ENCODE peak calls at places on chromosomes 1 and 21, in eight cellular contexts. H is type B pancreatic cell; O is endodermal cell; Z is tibial artery; T is activated CD8-positive, alpha-beta T cell treated with anti-CD3 and anti-CD28 coated beads for 36 hours; E is AG04450; I is brain microvascular endothelial cell; A is Peyer's patch. P is an unnamed sample.
A peak's percentile ranks its signal among the peaks of the same experiment; 100 is the strongest.

GRCh38 chr1:86155807-86156561 is 588 bp downstream of the COL24A1 start:
- DNase-seq in I (no peak), E (no peak), H (peak; percentile 67), Z (no peak), A (peak; percentile 45), O (peak; percentile 79), T (peak; percentile 3), P (peak; percentile 20)

GRCh38 chr21:39208624-39209333 is 25.5 kb upstream of the PSMG1 start:
- DNase-seq in Z (no peak), T (no peak), A (no peak), O (no peak), I (no peak), E (no peak), H (no peak), P (no peak)

GRCh38 chr1:61504840-61505239 is 220.1 kb downstream of the TM2D1 start:
- DNase-seq in O (no peak), I (peak; percentile 80), A (no peak), E (no peak), H (no peak), Z (no peak), T (no peak), P (no peak)

GRCh38 chr1:111219466-111220286 is 7.8 kb upstream of the CHI3L2 start:
- DNase-seq in E (no peak), A (no peak), Z (no peak), T (peak; percentile 83), O (peak; percentile 78), I (no peak), H (no peak), P (no peak)

GRCh38 chr1:226864311-226864710 is 6.1 kb upstream of the PSEN2 start:
- DNase-seq in H (no peak), A (no peak), O (no peak), I (no peak), T (no peak), E (no peak), Z (no peak), P (no peak)

GRCh38 chr1:185645686-185646085 is 88.5 kb upstream of the HMCN1 start:
- DNase-seq in H (no peak), O (no peak), I (no peak), A (no peak), T (no peak), Z (no peak), E (no peak), P (no peak)

GRCh38 chr1:34701326-34702129 is 53.3 kb upstream of the GJB5 start:
- DNase-seq in Z (no peak), A (no peak), T (no peak), I (no peak), H (no peak), O (no peak), E (no peak), P (no peak)

GRCh38 chr1:159974350-159974965 is 20.4 kb upstream of the SLAMF9 start:
- DNase-seq in I (no peak), Z (no peak), A (no peak), H (no peak), E (no peak), O (no peak), T (no peak), P (no peak)

GRCh38 chr1:43466403-43466802 is 12.7 kb upstream of the HYI start:
- DNase-seq in Z (no peak), T (peak; percentile 42), I (no peak), H (no peak), E (no peak), O (no peak), A (no peak), P (peak; percentile 59)

GRCh38 chr1:115322631-115323030 is 15.4 kb downstream of the NGF start:
- DNase-seq in I (peak; percentile 48), E (no peak), A (no peak), Z (no peak), T (no peak), H (no peak), O (no peak), P (no peak)

GRCh38 chr1:17423781-17424245 is 15.7 kb downstream of the RCC2 start:
- DNase-seq in Z (no peak), I (no peak), O (no peak), A (no peak), E (no peak), T (no peak), H (no peak), P (no peak)

GRCh38 chr1:213162338-213162737 is 111.3 kb downstream of the RPS6KC1 start:
- DNase-seq in E (no peak), Z (peak; percentile 86), O (no peak), A (no peak), T (no peak), H (no peak), I (peak; percentile 37), P (no peak)

GRCh38 chr1:25794325-25794724 is 5.7 kb upstream of the SELENON start:
- DNase-seq in A (no peak), I (no peak), E (no peak), H (no peak), Z (no peak), T (no peak), O (no peak), P (no peak)

GRCh38 chr1:54502342-54502741 is 45.7 kb upstream of the ACOT11 start:
- DNase-seq in T (no peak), O (no peak), I (no peak), E (no peak), A (no peak), Z (no peak), H (no peak), P (no peak)

GRCh38 chr1:54510715-54511270 is 37.2 kb upstream of the ACOT11 start:
- DNase-seq in I (no peak), A (no peak), O (peak; percentile 51), Z (no peak), H (no peak), E (no peak), T (no peak), P (no peak)

GRCh38 chr1:54506594-54506993 is 41.4 kb upstream of the ACOT11 start:
- DNase-seq in Z (no peak), I (peak; percentile 15), T (no peak), O (no peak), H (no peak), A (no peak), E (no peak), P (no peak)

GRCh38 chr1:54507033-54507432 is 41.0 kb upstream of the ACOT11 start:
- DNase-seq in H (no peak), O (no peak), A (no peak), T (no peak), E (no peak), I (no peak), Z (no peak), P (no peak)

DNA sequence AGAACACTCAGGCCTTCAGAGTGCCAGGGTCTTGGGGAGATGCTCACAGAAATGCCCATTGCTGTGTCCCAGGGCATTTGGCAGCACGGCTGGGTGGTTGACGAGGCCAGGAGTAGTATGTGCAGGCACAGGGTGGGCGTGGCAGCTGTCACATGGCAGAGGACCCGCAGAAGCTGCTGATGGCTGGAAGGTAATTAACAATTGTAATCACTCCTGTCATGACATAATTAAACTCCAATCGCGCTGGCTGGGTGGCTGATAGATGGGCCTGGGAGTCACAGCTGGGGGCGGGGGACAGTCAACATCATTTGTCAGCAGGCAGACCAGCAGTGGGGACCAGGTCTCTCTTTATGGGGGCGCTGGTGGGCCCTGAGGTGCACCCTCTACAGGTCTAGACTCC is 40.6 kb upstream of the ACOT11 start:
- DNase-seq in H (no peak), Z (no peak), E (no peak), O (no peak), A (no peak), T (no peak), I (no peak), P (no peak)
- TF ChIP-seq CTCF in H (no peak), Z (no peak), E (no peak), O (peak; percentile 7), A (no peak), T (no peak), I (no peak), P (no peak)

GRCh38 chr1:83998599-83999315 is at the start of gene TTLL7:
- DNase-seq in O (peak; percentile 93), T (peak; percentile 68), H (peak; percentile 87), A (peak; percentile 80), I (peak; percentile 63), Z (peak; percentile 62), E (no peak), P (peak; percentile 84)

GRCh38 chr1:83996175-83996574 is 2.8 kb downstream of the TTLL7 start:
- DNase-seq in O (no peak), I (no peak), T (no peak), E (no peak), Z (no peak), H (no peak), A (no peak), P (no peak)

GRCh38 chr1:83996621-83997020 is 2.3 kb downstream of the TTLL7 start:
- DNase-seq in O (no peak), I (peak; percentile 6), T (no peak), Z (no peak), H (no peak), E (peak; percentile 30), A (no peak), P (no peak)

GRCh38 chr1:83999316-83999819 is 436 bp upstream of the TTLL7 start:
- DNase-seq in Z (peak; percentile 72), O (peak; percentile 93), A (no peak), I (peak; percentile 70), H (no peak), T (peak; percentile 73), E (peak; percentile 37), P (peak; percentile 79)

GRCh38 chr1:83998205-83998598 is 730 bp downstream of the TTLL7 start:
- DNase-seq in O (no peak), H (no peak), I (peak; percentile 13), T (no peak), Z (no peak), E (no peak), A (no peak), P (no peak)
- TF ChIP-seq CTCF in O (no peak), H (no peak), I (no peak), T (no peak), Z (no peak), E (no peak), A (no peak), P (no peak)

GRCh38 chr1:72567511-72567910 is 285.2 kb upstream of the NEGR1 start:
- DNase-seq in I (no peak), O (no peak), E (no peak), A (no peak), Z (no peak), T (no peak), H (no peak), P (no peak)
- TF ChIP-seq CTCF in I (no peak), O (no peak), E (no peak), A (no peak), Z (no peak), T (no peak), H (no peak), P (no peak)

GRCh38 chr1:145895471-145895870 is 9.8 kb upstream of the ANKRD35 start:
- DNase-seq in H (no peak), T (no peak), E (no peak), O (no peak), Z (no peak), I (no peak), A (no peak), P (no peak)

GRCh38 chr1:145906954-145907755 is 2.7 kb downstream of the ITGA10 start:
- DNase-seq in A (no peak), O (no peak), Z (no peak), T (no peak), I (no peak), E (no peak), H (no peak), P (no peak)

GRCh38 chr1:145898756-145899155 is 11.1 kb downstream of the ITGA10 start:
- DNase-seq in Z (no peak), H (no peak), E (no peak), A (no peak), T (no peak), I (no peak), O (no peak), P (no peak)

GRCh38 chr1:145897969-145898368 is 11.9 kb downstream of the ITGA10 start:
- DNase-seq in Z (no peak), E (no peak), O (no peak), I (no peak), A (no peak), H (no peak), T (no peak), P (no peak)

GRCh38 chr1:145901312-145902021 is 8.4 kb downstream of the ITGA10 start:
- DNase-seq in H (no peak), Z (no peak), A (no peak), T (no peak), I (no peak), O (peak; percentile 69), E (no peak), P (no peak)
- TF ChIP-seq CTCF in H (no peak), Z (no peak), A (no peak), T (no peak), I (peak; percentile 31), O (peak; percentile 58), E (no peak), P (no peak)